ENCODE peak calls at places on chromosomes 2 and 18, in six cellular contexts. One of them, this sample, is unnamed.

GRCh38 chr2:71557321-71557720 is 104.0 kb downstream of the DYSF start:
- DNase-seq in cardiac muscle cell: no peak
- DNase-seq in HTR-8/SVneo: no peak
- DNase-seq in activated naive CD8-positive, alpha-beta T cell treated with anti-CD3 and anti-CD28 coated beads, Interleukin-2, amount 10 ng/mL, durations not matched to agents 7 days and 5 days: no peak
- DNase-seq in NCI-H460: no peak
- DNase-seq in HFFc6: no peak
- DNase-seq in this sample: no peak

GRCh38 chr2:148999451-148999891 is 39.0 kb upstream of the LYPD6B start:
- DNase-seq in cardiac muscle cell: no peak
- DNase-seq in HTR-8/SVneo: no peak
- DNase-seq in activated naive CD8-positive, alpha-beta T cell treated with anti-CD3 and anti-CD28 coated beads, Interleukin-2, amount 10 ng/mL, durations not matched to agents 7 days and 5 days: no peak
- DNase-seq in NCI-H460: no peak
- DNase-seq in HFFc6: no peak
- DNase-seq in this sample: no peak

GRCh38 chr2:13745324-13745723 is 887.2 kb upstream of the LRATD1 start:
- DNase-seq in cardiac muscle cell: no peak
- DNase-seq in HTR-8/SVneo: no peak
- DNase-seq in activated naive CD8-positive, alpha-beta T cell treated with anti-CD3 and anti-CD28 coated beads, Interleukin-2, amount 10 ng/mL, durations not matched to agents 7 days and 5 days: no peak
- DNase-seq in NCI-H460: no peak
- DNase-seq in HFFc6: no peak
- DNase-seq in this sample: peak

GRCh38 chr2:74530239-74531161 is 767 bp downstream of the HTRA2 start:
- DNase-seq in cardiac muscle cell: peak
- DNase-seq in HTR-8/SVneo: peak
- DNase-seq in activated naive CD8-positive, alpha-beta T cell treated with anti-CD3 and anti-CD28 coated beads, Interleukin-2, amount 10 ng/mL, durations not matched to agents 7 days and 5 days: peak
- DNase-seq in NCI-H460: no peak
- DNase-seq in HFFc6: peak
- DNase-seq in this sample: peak

GRCh38 chr2:201233192-201234166 is 26.9 kb upstream of the CASP8 start:
- DNase-seq in cardiac muscle cell: peak
- DNase-seq in HTR-8/SVneo: peak
- DNase-seq in activated naive CD8-positive, alpha-beta T cell treated with anti-CD3 and anti-CD28 coated beads, Interleukin-2, amount 10 ng/mL, durations not matched to agents 7 days and 5 days: peak
- DNase-seq in NCI-H460: peak
- DNase-seq in HFFc6: no peak
- DNase-seq in this sample: peak

GRCh38 chr2:111702809-111703196 is 181.2 kb downstream of the ANAPC1 start:
- DNase-seq in cardiac muscle cell: no peak
- DNase-seq in HTR-8/SVneo: no peak
- DNase-seq in activated naive CD8-positive, alpha-beta T cell treated with anti-CD3 and anti-CD28 coated beads, Interleukin-2, amount 10 ng/mL, durations not matched to agents 7 days and 5 days: no peak
- DNase-seq in NCI-H460: no peak
- DNase-seq in HFFc6: no peak
- DNase-seq in this sample: no peak

GRCh38 chr2:29782531-29782930 is 138.9 kb downstream of the ALK start:
- DNase-seq in cardiac muscle cell: no peak
- DNase-seq in HTR-8/SVneo: no peak
- DNase-seq in activated naive CD8-positive, alpha-beta T cell treated with anti-CD3 and anti-CD28 coated beads, Interleukin-2, amount 10 ng/mL, durations not matched to agents 7 days and 5 days: no peak
- DNase-seq in NCI-H460: no peak
- DNase-seq in HFFc6: no peak
- DNase-seq in this sample: no peak

GRCh38 chr2:1755436-1756191 is 11.3 kb upstream of the PXDN start:
- DNase-seq in cardiac muscle cell: peak
- DNase-seq in HTR-8/SVneo: peak
- DNase-seq in activated naive CD8-positive, alpha-beta T cell treated with anti-CD3 and anti-CD28 coated beads, Interleukin-2, amount 10 ng/mL, durations not matched to agents 7 days and 5 days: no peak
- DNase-seq in NCI-H460: no peak
- DNase-seq in HFFc6: no peak
- DNase-seq in this sample: peak

GRCh38 chr2:197868136-197868535 is 63.7 kb downstream of the PLCL1 start:
- DNase-seq in cardiac muscle cell: no peak
- DNase-seq in HTR-8/SVneo: no peak
- DNase-seq in activated naive CD8-positive, alpha-beta T cell treated with anti-CD3 and anti-CD28 coated beads, Interleukin-2, amount 10 ng/mL, durations not matched to agents 7 days and 5 days: no peak
- DNase-seq in NCI-H460: no peak
- DNase-seq in HFFc6: no peak
- DNase-seq in this sample: no peak

GRCh38 chr2:113195923-113196501 is 22.2 kb downstream of the PSD4 start:
- DNase-seq in cardiac muscle cell: no peak
- DNase-seq in HTR-8/SVneo: no peak
- DNase-seq in activated naive CD8-positive, alpha-beta T cell treated with anti-CD3 and anti-CD28 coated beads, Interleukin-2, amount 10 ng/mL, durations not matched to agents 7 days and 5 days: no peak
- DNase-seq in NCI-H460: no peak
- DNase-seq in HFFc6: no peak
- DNase-seq in this sample: no peak

GRCh38 chr2:118102433-118103082 is 14.3 kb downstream of the INSIG2 start:
- DNase-seq in cardiac muscle cell: no peak
- DNase-seq in HTR-8/SVneo: no peak
- DNase-seq in activated naive CD8-positive, alpha-beta T cell treated with anti-CD3 and anti-CD28 coated beads, Interleukin-2, amount 10 ng/mL, durations not matched to agents 7 days and 5 days: no peak
- DNase-seq in NCI-H460: no peak
- DNase-seq in HFFc6: peak
- DNase-seq in this sample: peak

GRCh38 chr18:32326450-32327309 is 136.8 kb downstream of the MEP1B start:
- DNase-seq in cardiac muscle cell: no peak
- DNase-seq in HTR-8/SVneo: no peak
- DNase-seq in activated naive CD8-positive, alpha-beta T cell treated with anti-CD3 and anti-CD28 coated beads, Interleukin-2, amount 10 ng/mL, durations not matched to agents 7 days and 5 days: no peak
- DNase-seq in NCI-H460: no peak
- DNase-seq in HFFc6: no peak
- DNase-seq in this sample: no peak

GRCh38 chr2:16194530-16194929 is 254.2 kb downstream of the MYCN start:
- DNase-seq in cardiac muscle cell: no peak
- DNase-seq in HTR-8/SVneo: no peak
- DNase-seq in activated naive CD8-positive, alpha-beta T cell treated with anti-CD3 and anti-CD28 coated beads, Interleukin-2, amount 10 ng/mL, durations not matched to agents 7 days and 5 days: no peak
- DNase-seq in NCI-H460: no peak
- DNase-seq in HFFc6: no peak
- DNase-seq in this sample: no peak

GRCh38 chr2:98730851-98731708 is at the start of gene MGAT4A:
- DNase-seq in cardiac muscle cell: peak
- DNase-seq in HTR-8/SVneo: peak
- DNase-seq in activated naive CD8-positive, alpha-beta T cell treated with anti-CD3 and anti-CD28 coated beads, Interleukin-2, amount 10 ng/mL, durations not matched to agents 7 days and 5 days: peak
- DNase-seq in NCI-H460: peak
- DNase-seq in HFFc6: no peak
- DNase-seq in this sample: peak

GRCh38 chr2:232779935-232780334 is 3.6 kb upstream of the KCNJ13 start:
- DNase-seq in cardiac muscle cell: no peak
- DNase-seq in HTR-8/SVneo: no peak
- DNase-seq in activated naive CD8-positive, alpha-beta T cell treated with anti-CD3 and anti-CD28 coated beads, Interleukin-2, amount 10 ng/mL, durations not matched to agents 7 days and 5 days: no peak
- DNase-seq in NCI-H460: no peak
- DNase-seq in HFFc6: no peak
- DNase-seq in this sample: peak

GRCh38 chr2:71665168-71666093 is 212.1 kb downstream of the DYSF start:
- DNase-seq in cardiac muscle cell: no peak
- DNase-seq in HTR-8/SVneo: no peak
- DNase-seq in activated naive CD8-positive, alpha-beta T cell treated with anti-CD3 and anti-CD28 coated beads, Interleukin-2, amount 10 ng/mL, durations not matched to agents 7 days and 5 days: peak
- DNase-seq in NCI-H460: no peak
- DNase-seq in HFFc6: no peak
- DNase-seq in this sample: no peak

This sample was measured in A172.